ENCODE peak calls at places on chromosomes 1 and 21, in ten cellular contexts. H is choroid plexus epithelial cell, P is fibroblast of mammary gland, C is neural crest cell, O is brain microvascular endothelial cell, Y is fibroblast of pulmonary artery, U is foreskin fibroblast, L is upper lobe of right lung, F is GM13976, V is mucosa of descending colon. G is an unnamed sample.

GRCh38 chr1:15680131-15680530 is 4.0 kb upstream of the PLEKHM2 start:
- DNase-seq in U (peak), P (peak), O (peak), H (peak), Y (peak), V (no peak), C (no peak), F (no peak), L (peak), G (no peak)

GRCh38 chr1:227946624-227947424 is 908 bp downstream of the WNT9A start:
- DNase-seq in F (peak), H (peak), L (peak), U (peak), V (peak), C (peak), Y (peak), P (peak), O (peak), G (peak)

GRCh38 chr1:91402023-91402422 is 2.6 kb downstream of the HFM1 start:
- DNase-seq in U (no peak), V (no peak), O (no peak), H (peak), C (no peak), Y (peak), L (no peak), P (peak), F (peak), G (no peak)

GRCh38 chr1:160169553-160170399 is 18.4 kb downstream of the ATP1A4 start:
- DNase-seq in Y (no peak), O (no peak), P (no peak), C (peak), F (peak), H (peak), U (no peak), V (no peak), L (no peak), G (peak)

GRCh38 chr1:93730621-93731020 is 49.0 kb upstream of the BCAR3 start:
- DNase-seq in U (no peak), V (no peak), L (no peak), H (no peak), Y (no peak), C (no peak), P (no peak), F (no peak), O (no peak), G (no peak)

GRCh38 chr1:93814059-93814794 is 64.8 kb downstream of the DNTTIP2 start:
- DNase-seq in P (peak), L (no peak), U (peak), C (peak), Y (peak), H (peak), O (peak), V (no peak), F (peak), G (peak)

GRCh38 chr1:153866045-153866850 is 56.5 kb downstream of the GATAD2B start:
- DNase-seq in V (no peak), F (no peak), U (peak), O (peak), H (peak), C (no peak), L (no peak), P (peak), Y (peak), G (no peak)

GRCh38 chr1:30748699-30749401 is 8.7 kb downstream of the LAPTM5 start:
- DNase-seq in C (no peak), F (no peak), O (no peak), L (no peak), V (no peak), Y (peak), P (peak), U (no peak), H (no peak), G (peak)

GRCh38 chr21:34011660-34012059 is 61.7 kb upstream of the MRPS6 start:
- DNase-seq in U (no peak), F (no peak), O (no peak), Y (no peak), P (no peak), L (no peak), C (no peak), H (no peak), V (no peak), G (no peak)

GRCh38 chr1:199799116-199799515 is 228.4 kb upstream of the NR5A2 start:
- DNase-seq in F (no peak), V (no peak), C (no peak), H (no peak), P (no peak), Y (no peak), U (no peak), L (no peak), O (no peak), G (no peak)

GRCh38 chr1:230877139-230877923 is 9.0 kb upstream of the C1orf198 start:
- DNase-seq in Y (no peak), H (peak), P (peak), O (peak), F (no peak), V (no peak), L (no peak), U (peak), C (no peak), G (no peak)

GRCh38 chr1:46587072-46587471 is 17.0 kb downstream of the MKNK1 start:
- DNase-seq in F (no peak), C (no peak), P (no peak), O (no peak), H (no peak), Y (no peak), V (peak), U (no peak), L (peak), G (no peak)

GRCh38 chr1:200075938-200076546 is 48.5 kb downstream of the NR5A2 start:
- DNase-seq in O (peak), V (no peak), L (no peak), Y (peak), P (peak), H (peak), F (no peak), C (no peak), U (peak), G (no peak)

GRCh38 chr1:218467101-218467728 is 122.1 kb downstream of the TGFB2 start:
- DNase-seq in U (peak), C (no peak), V (no peak), H (peak), Y (no peak), F (no peak), P (peak), L (no peak), O (no peak), G (no peak)

GRCh38 chr1:212401838-212402582 is 12.7 kb downstream of the PACC1 start:
- DNase-seq in L (no peak), C (no peak), O (no peak), F (no peak), H (peak), U (peak), P (peak), V (no peak), Y (peak), G (no peak)

GRCh38 chr1:26768755-26769154 is 19.0 kb upstream of the PIGV start:
- DNase-seq in H (peak), V (no peak), Y (peak), O (peak), C (no peak), P (peak), U (peak), L (no peak), F (no peak), G (no peak)

DNA sequence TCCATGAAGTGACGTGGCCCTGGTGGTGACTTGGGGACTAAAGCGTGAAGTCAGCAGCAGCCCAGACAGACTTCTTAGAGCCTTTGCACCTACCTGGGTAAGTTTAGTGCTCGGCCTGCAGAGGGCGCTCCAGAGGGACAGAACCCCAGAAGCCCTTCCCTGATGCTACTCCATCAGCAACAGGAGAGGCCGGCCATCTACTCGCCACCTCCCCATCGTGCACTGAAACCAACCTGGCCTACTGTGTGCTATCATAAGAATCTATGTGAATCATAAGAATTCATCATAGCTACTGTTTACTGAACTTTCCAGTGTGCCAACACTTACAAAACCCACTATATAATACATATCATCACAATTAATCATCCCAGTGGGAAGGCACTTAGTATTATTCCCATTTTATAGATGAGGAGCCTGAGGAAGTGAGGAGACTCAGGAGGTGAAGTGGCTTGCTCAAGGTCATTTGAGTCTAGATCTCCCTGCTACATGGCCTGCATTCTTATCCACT is 7.9 kb upstream of the EDN2 start:
- DNase-seq in O (no peak), U (no peak), F (peak), H (no peak), P (peak), L (no peak), V (peak), C (no peak), Y (peak), G (peak)
- TF ChIP-seq CTCF in O (peak), U (peak), F (peak), H (peak), P (peak), L (peak), V (peak), C (peak), Y (peak), G (peak)

GRCh38 chr1:235617808-235618207 is 31.8 kb downstream of the GNG4 start:
- DNase-seq in L (no peak), O (peak), F (no peak), U (peak), V (no peak), H (peak), C (no peak), Y (peak), P (peak), G (no peak)
- TF ChIP-seq CTCF in L (no peak), O (peak), F (no peak), U (peak), V (no peak), H (peak), C (peak), Y (peak), P (peak), G (no peak)

GRCh38 chr1:8883510-8883909 is 5.0 kb upstream of the ENO1 start:
- DNase-seq in U (no peak), Y (no peak), F (no peak), L (no peak), P (no peak), C (no peak), H (no peak), V (no peak), O (no peak), G (no peak)
- TF ChIP-seq CTCF in U (no peak), Y (no peak), F (no peak), L (no peak), P (no peak), C (no peak), H (no peak), V (no peak), O (no peak), G (no peak)

GRCh38 chr1:226870323-226871046 is at the start of gene PSEN2:
- DNase-seq in O (peak), C (peak), F (peak), Y (peak), U (peak), V (peak), H (peak), L (peak), P (peak), G (peak)
- TF ChIP-seq CTCF in O (no peak), C (peak), F (no peak), Y (no peak), U (no peak), V (no peak), H (no peak), L (peak), P (no peak), G (no peak)

DNA sequence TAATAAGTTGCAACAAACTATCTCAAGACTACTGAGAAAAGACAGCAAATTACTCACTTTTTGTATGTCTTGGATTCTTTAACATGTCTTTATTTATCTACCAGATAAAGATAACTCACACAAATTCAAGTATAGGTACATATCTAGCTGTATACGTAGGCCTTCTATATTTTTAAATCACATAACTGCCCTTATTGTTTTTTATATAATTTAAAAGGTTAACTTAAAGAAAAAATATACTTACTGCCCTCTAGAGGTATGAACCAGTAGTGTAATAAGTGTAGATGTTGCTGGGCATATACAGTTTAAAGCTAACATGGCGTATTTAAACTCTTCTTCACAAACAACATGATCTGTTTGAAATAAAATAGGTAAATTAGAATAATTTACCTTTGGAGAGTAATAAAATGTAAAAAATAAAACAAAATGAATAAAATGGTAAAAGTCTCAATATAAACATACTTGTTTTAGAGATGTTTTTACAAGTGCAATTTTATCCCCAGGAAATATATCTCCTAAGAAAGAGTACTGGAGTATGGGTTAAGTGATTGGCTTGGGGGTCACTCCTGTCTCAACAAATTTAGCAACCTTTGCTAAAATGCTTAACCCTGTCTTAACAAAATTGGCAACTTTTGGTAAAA is 235.2 kb downstream of the KCNT2 start:
- DNase-seq in H (peak), O (no peak), P (peak), U (no peak), Y (peak), F (peak), L (no peak), C (no peak), V (no peak), G (no peak)
- TF ChIP-seq CTCF in H (peak), O (peak), P (peak), U (peak), Y (peak), F (peak), L (peak), C (peak), V (no peak), G (peak)

DNA sequence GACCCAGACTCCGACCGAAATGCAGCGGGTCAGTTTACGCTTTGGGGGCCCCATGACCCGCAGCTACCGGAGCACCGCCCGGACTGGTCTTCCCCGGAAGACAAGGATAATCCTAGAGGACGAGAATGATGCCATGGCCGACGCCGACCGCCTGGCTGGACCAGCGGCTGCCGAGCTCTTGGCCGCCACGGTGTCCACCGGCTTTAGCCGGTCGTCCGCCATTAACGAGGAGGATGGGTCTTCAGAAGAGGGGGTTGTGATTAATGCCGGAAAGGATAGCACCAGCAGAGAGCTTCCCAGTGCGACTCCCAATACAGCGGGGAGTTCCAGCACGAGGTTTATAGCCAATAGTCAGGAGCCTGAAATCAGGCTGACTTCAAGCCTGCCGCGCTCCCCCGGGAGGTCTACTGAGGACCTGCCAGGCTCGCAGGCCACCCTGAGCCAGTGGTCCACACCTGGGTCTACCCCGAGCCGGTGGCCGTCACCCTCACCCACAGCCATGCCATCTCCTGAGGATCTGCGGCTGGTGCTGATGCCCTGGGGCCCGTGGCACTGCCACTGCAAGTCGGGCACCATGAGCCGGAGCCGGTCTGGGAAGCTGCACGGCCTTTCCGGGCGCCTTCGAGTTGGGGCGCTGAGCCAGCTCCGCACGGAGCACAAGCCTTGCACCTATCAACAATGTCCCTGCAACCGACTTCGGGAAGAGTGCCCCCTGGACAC is 534 bp downstream of the C1orf56 start:
- DNase-seq in H (peak), U (peak), Y (peak), O (peak), V (peak), F (peak), C (peak), P (peak), L (peak), G (peak)
- TF ChIP-seq CTCF in H (peak), U (peak), Y (peak), O (peak), V (peak), F (peak), C (peak), P (peak), L (peak), G (peak)

GRCh38 chr1:18921506-18922251 is 19.3 kb upstream of the ALDH4A1 start:
- DNase-seq in H (no peak), Y (peak), C (no peak), F (no peak), V (no peak), O (no peak), P (peak), L (no peak), U (no peak), G (no peak)
- TF ChIP-seq CTCF in H (peak), Y (peak), C (no peak), F (no peak), V (no peak), O (peak), P (peak), L (no peak), U (peak), G (no peak)

DNA sequence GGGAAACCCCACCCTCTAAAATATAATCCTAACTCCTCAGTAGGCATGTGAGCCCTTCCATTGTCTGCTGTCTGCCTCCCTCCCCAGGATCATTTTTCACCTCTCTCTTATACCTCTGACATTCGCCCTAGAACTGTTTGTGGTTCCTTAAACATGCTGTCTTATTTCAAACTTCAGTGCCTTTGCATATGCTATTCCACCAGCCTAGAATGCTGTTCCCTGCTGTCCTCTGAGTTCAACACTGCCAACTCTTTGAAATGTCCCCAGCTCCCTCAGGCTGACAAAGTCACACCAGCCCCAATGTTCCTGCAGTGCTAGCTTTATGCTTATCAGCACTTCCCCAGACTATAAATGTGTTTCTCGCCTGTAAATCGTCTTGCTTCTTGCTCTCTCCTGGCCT is 119.5 kb downstream of the HIVEP3 start:
- DNase-seq in O (no peak), F (no peak), P (no peak), L (no peak), V (no peak), Y (no peak), U (no peak), H (no peak), C (no peak), G (no peak)
- TF ChIP-seq CTCF in O (no peak), F (no peak), P (no peak), L (no peak), V (no peak), Y (no peak), U (no peak), H (no peak), C (no peak), G (no peak)

GRCh38 chr1:59186656-59187055 is 110.2 kb upstream of the FGGY start:
- DNase-seq in O (peak), P (peak), L (no peak), V (no peak), C (no peak), F (no peak), H (peak), Y (peak), U (no peak), G (no peak)
- TF ChIP-seq CTCF in O (peak), P (peak), L (no peak), V (no peak), C (no peak), F (no peak), H (peak), Y (no peak), U (no peak), G (no peak)

GRCh38 chr21:36992671-36993070 is 13.8 kb upstream of the RIPPLY3 start:
- DNase-seq in C (no peak), V (no peak), O (no peak), P (no peak), H (no peak), Y (no peak), L (no peak), U (no peak), F (no peak), G (no peak)

GRCh38 chr21:36990508-36991205 is 15.8 kb upstream of the RIPPLY3 start:
- DNase-seq in F (no peak), U (no peak), O (no peak), V (no peak), C (no peak), P (no peak), Y (no peak), L (peak), H (no peak), G (no peak)

GRCh38 chr21:36989699-36990507 is 16.6 kb upstream of the RIPPLY3 start:
- DNase-seq in C (peak), H (peak), V (peak), O (peak), L (peak), F (peak), P (peak), Y (peak), U (peak), G (peak)

GRCh38 chr21:36999131-36999898 is 7.2 kb upstream of the RIPPLY3 start:
- DNase-seq in Y (no peak), F (no peak), U (no peak), L (no peak), C (no peak), P (no peak), H (no peak), O (no peak), V (no peak), G (no peak)

GRCh38 chr21:36994501-36995189 is 11.9 kb upstream of the RIPPLY3 start:
- DNase-seq in F (no peak), O (no peak), C (no peak), L (no peak), V (no peak), H (peak), P (no peak), Y (peak), U (no peak), G (peak)
- TF ChIP-seq CTCF in F (no peak), O (no peak), C (no peak), L (no peak), V (no peak), H (peak), P (no peak), Y (no peak), U (no peak), G (no peak)

G was measured in activated CD8-positive, alpha-beta T cell treated with anti-CD3 and anti-CD28 coated beads for 36 hours.